ENCODE peak calls at places on chromosome 15, in eight cellular contexts. One of them, this sample, is unnamed.

GRCh38 chr15:53978248-53978906 is at the start of gene UNC13C:
- DNase-seq in NCI-H345: peak
- DNase-seq in posterior vena cava: no peak
- DNase-seq in EH: no peak
- DNase-seq in non-pigmented ciliary epithelial cell: no peak
- DNase-seq in retina: peak
- DNase-seq in HCT116: no peak
- DNase-seq in WERI-Rb-1: peak
- DNase-seq in this sample: peak

GRCh38 chr15:83559310-83559966 is 94.5 kb upstream of the ADAMTSL3 start:
- DNase-seq in NCI-H345: peak
- DNase-seq in posterior vena cava: no peak
- DNase-seq in EH: peak
- DNase-seq in non-pigmented ciliary epithelial cell: peak
- DNase-seq in retina: peak
- DNase-seq in HCT116: peak
- DNase-seq in WERI-Rb-1: peak
- DNase-seq in this sample: peak

GRCh38 chr15:98953950-98954349 is 53.6 kb downstream of the PGPEP1L start:
- DNase-seq in NCI-H345: no peak
- DNase-seq in posterior vena cava: no peak
- DNase-seq in EH: no peak
- DNase-seq in non-pigmented ciliary epithelial cell: no peak
- DNase-seq in retina: no peak
- DNase-seq in HCT116: no peak
- DNase-seq in WERI-Rb-1: no peak
- DNase-seq in this sample: no peak

GRCh38 chr15:37260255-37260654 is 159.9 kb upstream of the MEIS2 start:
- DNase-seq in NCI-H345: no peak
- DNase-seq in posterior vena cava: no peak
- DNase-seq in EH: no peak
- DNase-seq in non-pigmented ciliary epithelial cell: no peak
- DNase-seq in retina: no peak
- DNase-seq in HCT116: no peak
- DNase-seq in WERI-Rb-1: no peak
- DNase-seq in this sample: no peak

GRCh38 chr15:62757535-62757934 is 285.0 kb upstream of the TPM1 start:
- DNase-seq in NCI-H345: no peak
- DNase-seq in posterior vena cava: no peak
- DNase-seq in EH: no peak
- DNase-seq in non-pigmented ciliary epithelial cell: no peak
- DNase-seq in retina: no peak
- DNase-seq in HCT116: no peak
- DNase-seq in WERI-Rb-1: no peak
- DNase-seq in this sample: no peak

GRCh38 chr15:90901799-90902655 is 1.1 kb upstream of the MAN2A2 start:
- DNase-seq in NCI-H345: peak
- DNase-seq in posterior vena cava: peak
- DNase-seq in EH: peak
- DNase-seq in non-pigmented ciliary epithelial cell: no peak
- DNase-seq in retina: peak
- DNase-seq in HCT116: peak
- DNase-seq in WERI-Rb-1: peak
- DNase-seq in this sample: peak

GRCh38 chr15:47987908-47988532 is 132.8 kb upstream of the SLC24A5 start:
- DNase-seq in NCI-H345: peak
- DNase-seq in posterior vena cava: no peak
- DNase-seq in EH: peak
- DNase-seq in non-pigmented ciliary epithelial cell: peak
- DNase-seq in retina: peak
- DNase-seq in HCT116: peak
- DNase-seq in WERI-Rb-1: peak
- DNase-seq in this sample: peak

GRCh38 chr15:41501961-41502786 is 8.5 kb downstream of the ITPKA start:
- DNase-seq in NCI-H345: no peak
- DNase-seq in posterior vena cava: no peak
- DNase-seq in EH: no peak
- DNase-seq in non-pigmented ciliary epithelial cell: no peak
- DNase-seq in retina: peak
- DNase-seq in HCT116: no peak
- DNase-seq in WERI-Rb-1: no peak
- DNase-seq in this sample: no peak

GRCh38 chr15:92803852-92804609 is 96.1 kb upstream of the CHD2 start:
- DNase-seq in NCI-H345: peak
- DNase-seq in posterior vena cava: peak
- DNase-seq in EH: peak
- DNase-seq in non-pigmented ciliary epithelial cell: peak
- DNase-seq in retina: no peak
- DNase-seq in HCT116: peak
- DNase-seq in WERI-Rb-1: no peak
- DNase-seq in this sample: no peak

GRCh38 chr15:69359724-69360123 is 54.4 kb upstream of the KIF23 start:
- DNase-seq in NCI-H345: no peak
- DNase-seq in posterior vena cava: no peak
- DNase-seq in EH: peak
- DNase-seq in non-pigmented ciliary epithelial cell: no peak
- DNase-seq in retina: no peak
- DNase-seq in HCT116: no peak
- DNase-seq in WERI-Rb-1: no peak
- DNase-seq in this sample: no peak

GRCh38 chr15:101110681-101111569 is 140.9 kb downstream of the CHSY1 start:
- DNase-seq in NCI-H345: no peak
- DNase-seq in posterior vena cava: peak
- DNase-seq in EH: no peak
- DNase-seq in non-pigmented ciliary epithelial cell: no peak
- DNase-seq in retina: no peak
- DNase-seq in HCT116: no peak
- DNase-seq in WERI-Rb-1: no peak
- DNase-seq in this sample: no peak

GRCh38 chr15:83322061-83322460 is 37.6 kb upstream of the BNC1 start:
- DNase-seq in NCI-H345: no peak
- DNase-seq in posterior vena cava: no peak
- DNase-seq in EH: peak
- DNase-seq in non-pigmented ciliary epithelial cell: no peak
- DNase-seq in retina: no peak
- DNase-seq in HCT116: no peak
- DNase-seq in WERI-Rb-1: no peak
- DNase-seq in this sample: no peak

GRCh38 chr15:57651445-57651844 is 55.1 kb upstream of the POLR2M start:
- DNase-seq in NCI-H345: no peak
- DNase-seq in posterior vena cava: no peak
- DNase-seq in EH: no peak
- DNase-seq in non-pigmented ciliary epithelial cell: no peak
- DNase-seq in retina: no peak
- DNase-seq in HCT116: no peak
- DNase-seq in WERI-Rb-1: no peak
- DNase-seq in this sample: no peak

GRCh38 chr15:79439236-79439635 is 7.1 kb downstream of the MINAR1 start:
- DNase-seq in NCI-H345: no peak
- DNase-seq in posterior vena cava: no peak
- DNase-seq in EH: no peak
- DNase-seq in non-pigmented ciliary epithelial cell: no peak
- DNase-seq in retina: no peak
- DNase-seq in HCT116: no peak
- DNase-seq in WERI-Rb-1: no peak
- DNase-seq in this sample: no peak

GRCh38 chr15:74504418-74504817 is 36.6 kb upstream of the ARID3B start:
- DNase-seq in NCI-H345: no peak
- DNase-seq in posterior vena cava: no peak
- DNase-seq in EH: peak
- DNase-seq in non-pigmented ciliary epithelial cell: no peak
- DNase-seq in retina: no peak
- DNase-seq in HCT116: no peak
- DNase-seq in WERI-Rb-1: no peak
- DNase-seq in this sample: no peak